ENCODE peak calls at places on chromosome 22, in four cellular contexts. K is effector memory CD4-positive, alpha-beta T cell; X is cardiac muscle cell; P is neuronal stem cell. Q is an unnamed sample.

GRCh38 chr22:47167056-47167455 is 404.6 kb downstream of the TBC1D22A start:
- DNase-seq in K (no peak), X (no peak), P (no peak), Q (no peak)

GRCh38 chr22:17774206-17774927 is at the start of gene BID:
- DNase-seq in X (peak), K (peak), P (no peak), Q (no peak)

GRCh38 chr22:17149073-17149815 is 9.8 kb downstream of the HDHD5 start:
- DNase-seq in P (no peak), X (no peak), K (no peak), Q (no peak)

GRCh38 chr22:37483594-37484114 is 2.5 kb downstream of the MFNG start:
- DNase-seq in X (no peak), K (no peak), P (no peak), Q (no peak)

GRCh38 chr22:37728620-37729019 is 31.8 kb downstream of the TRIOBP start:
- DNase-seq in P (no peak), X (peak), K (no peak), Q (no peak)

GRCh38 chr22:42819412-42820069 is 37.5 kb downstream of the ARFGAP3 start:
- DNase-seq in K (no peak), P (no peak), X (no peak), Q (no peak)

GRCh38 chr22:19085233-19086043 is 36.8 kb downstream of the DGCR2 start:
- DNase-seq in X (peak), P (no peak), K (no peak), Q (no peak)

GRCh38 chr22:19754701-19755144 is 5.9 kb upstream of the TBX1 start:
- DNase-seq in X (no peak), P (no peak), K (no peak), Q (no peak)

GRCh38 chr22:23282089-23282501 is 101.8 kb downstream of the BCR start:
- DNase-seq in K (no peak), X (peak), P (no peak), Q (peak)

GRCh38 chr22:49847751-49848689 is 5.6 kb upstream of the ZBED4 start:
- DNase-seq in K (no peak), X (no peak), P (no peak), Q (no peak)

GRCh38 chr22:31055322-31056159 is 25.6 kb upstream of the SMTN start:
- DNase-seq in P (peak), K (no peak), X (peak), Q (no peak)

GRCh38 chr22:39294571-39295468 is 24.6 kb downstream of the RPL3 start:
- DNase-seq in K (no peak), X (no peak), P (no peak), Q (no peak)
- H3K27ac ChIP-seq in K (no peak), X (no peak), P (no peak), Q (no peak)

GRCh38 chr22:21837184-21837979 is 30.1 kb downstream of the MAPK1 start:
- DNase-seq in P (peak), X (peak), K (no peak), Q (no peak)

GRCh38 chr22:21835378-21835777 is 32.1 kb downstream of the MAPK1 start:
- DNase-seq in K (no peak), X (no peak), P (no peak), Q (no peak)

GRCh38 chr22:21839765-21840140 is 27.7 kb downstream of the MAPK1 start:
- DNase-seq in P (no peak), X (no peak), K (no peak), Q (no peak)

GRCh38 chr22:21832291-21833290 is 34.9 kb downstream of the MAPK1 start:
- DNase-seq in K (no peak), X (peak), P (no peak), Q (no peak)

GRCh38 chr22:21834869-21835268 is 32.6 kb downstream of the MAPK1 start:
- DNase-seq in X (no peak), K (no peak), P (no peak), Q (no peak)
- H3K27ac ChIP-seq in X (peak), K (no peak), P (no peak), Q (no peak)

GRCh38 chr22:35769974-35770373 is 52.3 kb downstream of the APOL5 start:
- DNase-seq in P (no peak), K (no peak), X (no peak), Q (no peak)

GRCh38 chr22:35761037-35761436 is 43.4 kb downstream of the APOL5 start:
- DNase-seq in K (no peak), P (no peak), X (peak), Q (no peak)

DNA sequence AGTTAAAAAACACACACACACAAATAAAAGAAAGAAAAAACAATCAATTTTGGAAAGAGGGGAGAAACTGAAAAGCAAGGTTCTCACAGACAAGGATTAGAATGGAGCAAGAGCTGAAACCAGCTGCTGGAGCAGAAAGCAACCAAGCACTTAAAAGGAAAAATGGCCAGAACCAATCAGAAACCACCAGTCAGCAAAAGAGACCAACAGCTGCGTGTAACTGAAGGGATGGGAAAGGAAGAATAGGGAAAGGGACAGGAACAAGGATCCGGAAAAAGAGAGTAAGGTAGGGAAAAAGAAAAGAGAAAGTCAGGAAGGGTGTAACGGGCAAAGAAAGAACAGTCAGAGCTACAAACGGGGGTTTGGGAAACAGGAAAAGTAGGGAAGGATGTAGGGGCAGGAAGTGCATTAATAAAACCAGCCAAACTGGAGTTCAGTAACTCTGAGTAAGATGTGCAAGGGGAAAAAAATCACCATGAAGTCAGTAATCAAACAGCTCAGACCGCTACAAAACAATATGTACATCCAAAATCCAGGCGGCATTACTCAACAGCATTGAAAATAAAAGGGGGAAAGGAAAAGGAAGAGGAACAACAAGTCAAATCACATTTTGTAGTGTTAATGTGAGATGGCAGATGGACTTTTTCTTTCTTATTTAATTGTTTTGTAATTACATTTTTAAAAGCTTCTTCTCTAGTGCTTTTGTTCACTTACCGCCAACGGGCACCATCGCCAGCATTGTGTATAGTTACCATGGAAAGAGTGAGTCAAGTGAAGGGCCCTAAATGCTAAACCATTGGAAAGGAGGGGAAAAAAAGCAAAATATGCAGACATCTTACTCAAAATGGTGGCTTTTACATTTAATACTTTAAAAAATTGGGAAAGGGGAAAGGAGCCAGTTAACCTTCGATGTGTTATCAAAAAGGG is 49.2 kb downstream of the APOL5 start:
- DNase-seq in P (peak), K (no peak), X (peak), Q (no peak)
- H3K27ac ChIP-seq in P (peak), K (no peak), X (peak), Q (no peak)

GRCh38 chr22:45341503-45341902 is 31.8 kb downstream of the FAM118A start:
- DNase-seq in K (no peak), P (no peak), X (no peak), Q (no peak)

GRCh38 chr22:45336971-45337431 is 27.3 kb downstream of the FAM118A start:
- DNase-seq in P (no peak), K (no peak), X (peak), Q (no peak)

GRCh38 chr22:45337536-45337935 is 27.8 kb downstream of the FAM118A start:
- DNase-seq in X (no peak), K (no peak), P (no peak), Q (no peak)

GRCh38 chr22:45340323-45340722 is 30.6 kb downstream of the FAM118A start:
- DNase-seq in P (no peak), X (no peak), K (no peak), Q (no peak)

DNA sequence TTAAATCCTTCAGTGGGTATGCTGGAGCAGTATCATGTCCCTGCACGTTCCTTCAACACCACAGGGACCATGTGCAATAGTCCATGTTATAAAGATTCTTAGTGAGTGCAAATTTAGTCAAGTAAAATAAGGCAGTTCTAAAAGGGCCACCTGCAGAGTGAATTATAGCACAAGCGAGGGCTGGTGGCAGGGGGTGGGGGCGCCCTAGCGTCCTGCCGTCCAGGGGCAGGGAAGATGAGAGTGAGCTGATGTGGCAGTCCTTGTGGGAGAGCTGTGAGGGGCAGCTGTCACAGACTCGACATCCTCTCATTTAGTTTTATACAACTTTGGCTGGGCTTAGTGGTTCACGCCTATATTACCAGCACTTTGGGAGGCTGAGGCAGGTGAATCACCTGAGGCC is 29.1 kb downstream of the FAM118A start:
- DNase-seq in K (no peak), P (no peak), X (no peak), Q (no peak)
- H3K27ac ChIP-seq in K (no peak), P (no peak), X (no peak), Q (no peak)

GRCh38 chr22:24393012-24393559 is 34.3 kb upstream of the ADORA2A start:
- DNase-seq in X (no peak), P (no peak), K (no peak), Q (no peak)
- H3K27ac ChIP-seq in X (no peak), P (no peak), K (no peak), Q (no peak)